ENCODE peak calls at places on chromosome 16, in six cellular contexts. V, L, T, C, I and Q are unnamed samples.

GRCh38 chr16:15055141-15056053 is 477 bp downstream of the NTAN1 start:
- DNase-seq in T (peak; percentile 73), I (no peak), L (peak; percentile 88), C (peak; percentile 68), V (peak; percentile 53), Q (peak; percentile 86)

GRCh38 chr16:88437367-88437964 is 15.6 kb upstream of the ZFPM1 start:
- DNase-seq in I (peak; percentile 46), T (peak; percentile 27), C (peak; percentile 51), L (peak; percentile 72), V (peak; percentile 57), Q (peak; percentile 71)

GRCh38 chr16:82660078-82660645 is 33.4 kb downstream of the CDH13 start:
- DNase-seq in T (no peak), I (no peak), L (no peak), C (no peak), V (no peak), Q (no peak)

GRCh38 chr16:48602357-48603014 is 7.5 kb downstream of the N4BP1 start:
- DNase-seq in V (no peak), L (no peak), C (no peak), I (no peak), T (no peak), Q (no peak)

GRCh38 chr16:86337581-86338402 is 172.5 kb upstream of the FOXF1 start:
- DNase-seq in C (no peak), T (no peak), V (no peak), L (peak; percentile 9), I (no peak), Q (no peak)

GRCh38 chr16:1317479-1318267 is 8.2 kb downstream of the UBE2I start:
- DNase-seq in C (no peak), I (no peak), T (no peak), L (no peak), V (no peak), Q (no peak)

GRCh38 chr16:69477546-69477945 is 53.1 kb downstream of the CYB5B start:
- DNase-seq in V (peak; percentile 20), C (peak; percentile 57), L (no peak), T (no peak), I (no peak), Q (no peak)

GRCh38 chr16:17270111-17270510 is 200.6 kb downstream of the XYLT1 start:
- DNase-seq in V (no peak), C (no peak), L (no peak), I (no peak), T (no peak), Q (no peak)